ENCODE peak calls at places on chromosomes 16 and 17, in five cellular contexts. M is trophoblast cell, L is heart left ventricle, X is HCT116, G is aorta. H is an unnamed sample. For H3K27me3 and H3K4me1, the result is how much of the 10 kb centered on the place peaks cover.

GRCh38 chr16:55555436-55555835 is 11.0 kb upstream of the CAPNS2 start:
- DNase-seq in M (peak), L (no peak), X (no peak), G (no peak), H (no peak)

GRCh38 chr17:2138318-2138717 is 83.4 kb downstream of the HIC1 start:
- DNase-seq in M (no peak), L (no peak), X (no peak), G (peak), H (peak)

GRCh38 chr17:83065660-83066542 is 13.5 kb upstream of the METRNL start:
- DNase-seq in M (no peak), L (peak), X (no peak), G (peak), H (peak)

GRCh38 chr16:49924078-49924477 is 68.2 kb upstream of the ZNF423 start:
- DNase-seq in M (no peak), L (no peak), X (peak), G (no peak), H (peak)

GRCh38 chr17:34504814-34505484 is 74.4 kb upstream of the TMEM132E start:
- DNase-seq in M (no peak), L (no peak), X (no peak), G (no peak), H (no peak)

GRCh38 chr17:32746698-32747097 is 130.2 kb downstream of the MYO1D start:
- DNase-seq in M (peak), L (no peak), X (no peak), G (no peak), H (no peak)

GRCh38 chr17:3038941-3039340 is 24.5 kb downstream of the OR1D5 start:
- DNase-seq in M (no peak), L (no peak), X (no peak), G (no peak), H (no peak)

GRCh38 chr16:66483689-66484452 is 56.8 kb downstream of the BEAN1 start:
- DNase-seq in M (peak), L (peak), X (peak), G (peak), H (peak)

GRCh38 chr17:5364156-5364555 is 55.3 kb downstream of the NUP88 start:
- DNase-seq in M (peak), L (no peak), X (no peak), G (no peak), H (no peak)

GRCh38 chr16:28924399-28924761 is 658 bp downstream of the RABEP2 start:
- DNase-seq in M (no peak), L (no peak), X (no peak), G (no peak), H (no peak)

GRCh38 chr16:35203636-35204035 is 1744.2 kb downstream of the TP53TG3F start:
- DNase-seq in M (no peak), L (no peak), X (no peak), G (no peak), H (no peak)

GRCh38 chr16:57607676-57608461 is 20.6 kb upstream of the ADGRG1 start:
- DNase-seq in M (no peak), L (peak), X (no peak), G (no peak), H (no peak)

GRCh38 chr17:17491546-17491988 is 4.6 kb downstream of the RASD1 start:
- DNase-seq in M (no peak), L (no peak), X (no peak), G (no peak), H (no peak)

GRCh38 chr17:51585514-51586104 is 325.3 kb downstream of the UTP18 start:
- DNase-seq in M (no peak), L (no peak), X (peak), G (no peak), H (peak)

GRCh38 chr16:85430523-85431381 is 182.4 kb upstream of the GSE1 start:
- DNase-seq in M (no peak), L (peak), X (no peak), G (peak), H (no peak)

GRCh38 chr17:44376124-44376523 is 12.5 kb upstream of the FAM171A2 start:
- DNase-seq in M (no peak), L (peak), X (no peak), G (no peak), H (no peak)

GRCh38 chr17:17387461-17388362 is 84.5 kb downstream of the NT5M start:
- DNase-seq in M (peak), L (no peak), X (peak), G (no peak), H (peak)

GRCh38 chr17:35046740-35047283 is 16.7 kb downstream of the RFFL start:
- DNase-seq in M (no peak), L (no peak), X (no peak), G (no peak), H (peak)

GRCh38 chr16:88347656-88348376 is 34.9 kb upstream of the ZNF469 start:
- DNase-seq in M (no peak), L (no peak), X (no peak), G (peak), H (no peak)

GRCh38 chr17:70365098-70365583 is 195.8 kb downstream of the KCNJ2 start:
- DNase-seq in M (no peak), L (no peak), X (no peak), G (no peak), H (peak)

GRCh38 chr17:57370051-57370581 is 113.8 kb downstream of the MSI2 start:
- DNase-seq in M (peak), L (no peak), X (no peak), G (no peak), H (no peak)

GRCh38 chr16:57297856-57298255 is 13.4 kb upstream of the PLLP start:
- DNase-seq in M (no peak), L (no peak), X (no peak), G (no peak), H (no peak)

GRCh38 chr16:78199325-78200022 is 100.0 kb downstream of the WWOX start:
- DNase-seq in M (no peak), L (no peak), X (no peak), G (no peak), H (no peak)

GRCh38 chr17:40828454-40829039 is 6.1 kb upstream of the KRT10 start:
- DNase-seq in M (no peak), L (no peak), X (no peak), G (no peak), H (no peak)
- H3K27me3 ChIP-seq in M (under half), L (under half), X (under half), G (under half), H (under half)

DNA sequence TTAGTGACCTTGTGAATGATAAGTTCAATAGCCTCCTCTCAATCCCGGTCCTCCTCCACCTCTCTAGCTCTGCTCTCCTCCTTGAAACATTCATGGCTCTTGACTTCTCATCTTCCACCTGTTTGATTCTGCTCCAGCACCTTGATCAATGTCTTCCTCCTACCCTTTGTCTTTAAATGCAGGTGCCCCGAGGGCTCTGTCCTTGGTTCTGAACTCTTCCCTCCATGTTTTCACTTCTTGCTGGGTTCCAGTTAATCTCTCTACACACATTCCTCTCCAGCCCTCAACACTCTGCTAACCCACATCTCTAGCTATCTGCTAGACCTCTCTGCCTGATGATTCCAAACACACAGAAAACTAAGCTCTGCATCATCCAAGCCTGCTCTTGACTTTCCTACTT is 13.4 kb downstream of the CD300E start:
- DNase-seq in M (no peak), L (no peak), X (no peak), G (no peak), H (no peak)
- H3K4me1 ChIP-seq in M (under half), L (under half), X (under half), G (under half), H (under half)

GRCh38 chr17:38575781-38576180 is 30.0 kb downstream of the SRCIN1 start:
- DNase-seq in M (no peak), L (no peak), X (no peak), G (no peak), H (no peak)
- H3K27me3 ChIP-seq in M (half or more), L (half or more), X (under half), G (under half), H (under half)

DNA sequence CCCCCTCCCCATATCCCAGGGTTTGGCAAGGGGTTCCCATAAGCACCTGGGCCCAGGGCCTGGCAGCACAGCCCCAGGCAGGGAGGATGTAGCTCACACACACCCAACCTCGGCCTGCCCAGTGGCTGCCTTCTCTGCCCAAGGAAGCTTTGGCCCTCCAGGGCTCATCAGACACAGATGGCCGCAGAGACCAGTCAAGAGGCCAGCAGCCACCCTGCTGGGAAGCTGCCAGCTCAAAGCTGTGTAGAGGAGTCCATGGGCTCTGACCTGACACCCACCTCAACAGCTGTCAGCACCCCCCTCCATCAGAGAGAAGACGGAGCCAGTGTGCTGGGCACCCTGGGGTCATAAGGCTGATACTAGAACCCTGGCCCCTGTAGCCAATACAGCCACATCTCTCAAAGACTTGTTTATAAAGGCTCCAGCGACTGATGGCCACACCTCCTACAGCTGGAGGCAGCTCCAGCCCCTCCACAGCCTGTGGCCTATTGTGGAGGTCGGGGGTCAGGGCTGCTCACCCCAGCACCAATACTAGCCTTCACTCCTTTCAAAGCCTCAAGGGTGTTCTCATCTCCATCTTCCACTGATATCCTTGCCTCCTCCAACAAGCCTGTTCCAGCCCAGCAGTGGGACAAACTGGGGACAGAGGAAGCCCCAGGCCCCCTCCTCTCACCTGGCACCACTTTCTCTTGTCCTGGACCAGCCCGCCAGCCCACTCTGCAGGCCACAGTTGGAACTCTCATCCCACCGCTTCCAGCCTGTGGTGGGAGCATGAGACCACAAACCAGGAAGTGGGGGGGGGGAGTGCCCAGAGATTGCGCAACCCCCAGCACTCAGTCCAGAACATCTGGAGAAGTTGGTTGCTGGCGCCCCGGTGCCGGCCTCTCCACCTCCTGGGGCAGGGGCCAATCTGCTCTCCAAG is 2.2 kb upstream of the MPG start:
- DNase-seq in M (no peak), L (peak), X (no peak), G (peak), H (peak)
- H3K4me1 ChIP-seq in M (under half), L (half or more), X (under half), G (under half), H (half or more)

GRCh38 chr17:79840204-79840988 is 1.2 kb upstream of the CBX4 start:
- DNase-seq in M (no peak), L (peak), X (no peak), G (peak), H (no peak)
- H3K27me3 ChIP-seq in M (half or more), L (under half), X (under half), G (under half), H (under half)

GRCh38 chr17:36939944-36940312 is 2.7 kb downstream of the LHX1 start:
- DNase-seq in M (no peak), L (no peak), X (no peak), G (no peak), H (no peak)

GRCh38 chr17:36942031-36942599 is 4.8 kb downstream of the LHX1 start:
- DNase-seq in M (no peak), L (no peak), X (no peak), G (peak), H (no peak)

GRCh38 chr17:36939059-36939943 is 2.0 kb downstream of the LHX1 start:
- DNase-seq in M (no peak), L (no peak), X (no peak), G (no peak), H (no peak)

GRCh38 chr17:36941265-36942021 is 4.2 kb downstream of the LHX1 start:
- DNase-seq in M (no peak), L (no peak), X (no peak), G (no peak), H (no peak)

DNA sequence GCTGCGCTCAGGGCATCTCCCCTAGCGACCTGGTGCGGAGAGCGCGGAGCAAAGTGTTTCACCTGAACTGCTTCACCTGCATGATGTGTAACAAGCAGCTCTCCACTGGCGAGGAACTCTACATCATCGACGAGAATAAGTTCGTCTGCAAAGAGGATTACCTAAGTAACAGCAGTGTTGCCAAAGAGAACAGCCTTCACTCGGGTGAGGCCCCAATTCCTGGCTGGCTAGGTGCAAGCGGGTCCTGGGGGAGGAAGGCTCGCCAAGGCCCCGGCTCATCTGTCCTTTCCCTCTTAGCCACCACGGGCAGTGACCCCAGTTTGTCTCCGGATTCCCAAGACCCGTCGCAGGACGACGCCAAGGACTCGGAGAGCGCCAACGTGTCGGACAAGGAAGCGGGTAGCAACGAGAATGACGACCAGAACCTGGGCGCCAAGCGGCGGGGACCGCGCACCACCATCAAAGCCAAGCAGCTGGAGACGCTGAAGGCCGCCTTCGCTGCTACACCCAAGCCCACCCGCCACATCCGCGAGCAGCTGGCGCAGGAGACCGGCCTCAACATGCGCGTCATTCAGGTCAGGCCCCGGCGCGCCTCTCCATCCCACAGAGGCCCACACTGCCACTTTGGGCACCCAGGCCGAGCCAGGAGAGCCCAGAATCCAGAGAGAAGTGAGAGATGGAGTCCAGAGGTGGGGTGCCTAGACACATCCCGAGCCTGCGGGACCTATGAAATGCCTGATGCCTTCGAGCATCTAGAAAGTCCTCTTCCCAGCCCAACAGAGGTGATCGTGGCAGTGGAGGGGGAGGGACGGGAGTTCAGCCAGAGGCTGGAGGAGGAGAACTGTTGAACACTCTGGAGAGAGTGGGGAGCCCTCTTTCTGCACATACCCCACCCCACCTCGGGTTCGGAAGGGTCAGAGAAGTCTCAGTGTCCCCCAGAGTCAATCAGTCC is 3.3 kb downstream of the LHX1 start:
- DNase-seq in M (no peak), L (no peak), X (no peak), G (no peak), H (no peak)
- H3K4me1 ChIP-seq in M (under half), L (under half), X (under half), G (under half), H (under half)

GRCh38 chr16:21302898-21303528 is 24.9 kb upstream of the CRYM start:
- DNase-seq in M (no peak), L (no peak), X (peak), G (no peak), H (no peak)
- H3K27me3 ChIP-seq in M (under half), L (under half), X (under half), G (under half), H (under half)

GRCh38 chr17:7219812-7220592 is at the start of the genes ACADVL and DLG4:
- DNase-seq in M (peak), L (peak), X (no peak), G (peak), H (peak)
- H3K4me1 ChIP-seq in M (half or more), L (half or more), X (half or more), G (under half), H (under half)

GRCh38 chr16:1914084-1914608 is 4.1 kb downstream of the HS3ST6 start:
- DNase-seq in M (no peak), L (no peak), X (no peak), G (no peak), H (no peak)

GRCh38 chr16:1915732-1916653 is 2.2 kb downstream of the HS3ST6 start:
- DNase-seq in M (no peak), L (no peak), X (no peak), G (no peak), H (no peak)

GRCh38 chr16:1913327-1914083 is 4.7 kb downstream of the HS3ST6 start:
- DNase-seq in M (no peak), L (no peak), X (no peak), G (no peak), H (no peak)

GRCh38 chr16:1916654-1916990 is 1.6 kb downstream of the HS3ST6 start:
- DNase-seq in M (no peak), L (no peak), X (no peak), G (no peak), H (no peak)

GRCh38 chr16:1914759-1915387 is 3.3 kb downstream of the HS3ST6 start:
- DNase-seq in M (no peak), L (no peak), X (no peak), G (no peak), H (no peak)
- H3K27me3 ChIP-seq in M (under half), L (half or more), X (under half), G (under half), H (under half)

GRCh38 chr17:74040291-74040690 is 163.2 kb upstream of the RPL38 start:
- DNase-seq in M (no peak), L (no peak), X (no peak), G (peak), H (no peak)

GRCh38 chr17:74042241-74042640 is 161.2 kb upstream of the RPL38 start:
- DNase-seq in M (no peak), L (no peak), X (no peak), G (no peak), H (no peak)

GRCh38 chr17:74043976-74044375 is 159.5 kb upstream of the RPL38 start:
- DNase-seq in M (no peak), L (no peak), X (no peak), G (no peak), H (no peak)

GRCh38 chr17:74042744-74043486 is 160.6 kb upstream of the RPL38 start:
- DNase-seq in M (peak), L (no peak), X (peak), G (peak), H (peak)

DNA sequence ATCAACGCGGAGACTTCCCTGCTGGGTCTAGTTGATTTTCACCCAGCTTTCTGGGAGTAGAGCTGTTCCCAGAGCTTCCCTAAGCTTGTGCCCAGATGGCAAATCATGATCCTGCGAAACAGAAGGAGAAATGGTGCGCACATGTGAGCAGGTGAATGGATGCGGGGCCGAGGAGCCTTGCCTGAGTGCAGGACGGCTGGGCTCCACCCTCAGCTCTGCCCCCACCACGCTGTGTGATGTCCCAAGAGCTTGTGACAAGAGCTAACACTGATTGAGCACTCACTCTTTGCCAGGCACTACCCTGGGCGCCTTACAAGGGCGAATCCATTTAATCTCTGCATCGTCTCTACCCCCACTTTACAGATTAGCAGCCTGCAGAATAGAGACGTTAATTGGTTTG is 162.7 kb upstream of the RPL38 start:
- DNase-seq in M (no peak), L (no peak), X (no peak), G (peak), H (no peak)
- H3K4me1 ChIP-seq in M (under half), L (under half), X (under half), G (under half), H (under half)

H was measured in SJCRH30.